ENCODE peak calls at places on chromosomes 4 and X, in four cellular contexts. W is A549, R is Right ventricle myocardium superior, Y is DMS53. U is an unnamed sample.

GRCh38 chr4:161002386-161002785 is 1161.4 kb downstream of the FSTL5 start:
- DNase-seq in W (no peak), R (no peak), Y (no peak), U (no peak)

GRCh38 chrX:150767045-150767395 is 73.8 kb downstream of the MTMR1 start:
- DNase-seq in W (no peak), R (peak; percentile 48), Y (peak; percentile 14), U (peak; percentile 34)

GRCh38 chrX:150548684-150549083 is 19.7 kb upstream of the MTM1 start:
- DNase-seq in W (no peak), R (no peak), Y (peak; percentile 11), U (no peak)

GRCh38 chr4:44722001-44722400 is 4.4 kb downstream of the GNPDA2 start:
- DNase-seq in W (no peak), R (no peak), Y (no peak), U (no peak)

GRCh38 chr4:138646383-138646782 is 369.2 kb upstream of the NOCT start:
- DNase-seq in W (no peak), R (no peak), Y (no peak), U (no peak)

GRCh38 chr4:158729716-158730559 is 6.7 kb upstream of the PPID start:
- DNase-seq in W (peak; percentile 55), R (peak; percentile 67), Y (peak; percentile 73), U (peak; percentile 71)

GRCh38 chrX:155966876-155967275 is 30.6 kb upstream of the IL9R start:
- DNase-seq in W (peak; percentile 22), R (no peak), Y (peak; percentile 18), U (peak; percentile 78)

GRCh38 chr4:188941524-188942109 is 802.4 kb downstream of the TRIML1 start:
- DNase-seq in W (peak; percentile 58), R (no peak), Y (peak; percentile 74), U (no peak)

GRCh38 chr4:76745264-76745663 is 152.7 kb downstream of the SOWAHB start:
- DNase-seq in W (no peak), R (no peak), Y (no peak), U (no peak)

GRCh38 chr4:13988347-13989265 is 361.1 kb upstream of the BOD1L1 start:
- DNase-seq in W (peak; percentile 35), R (peak; percentile 54), Y (no peak), U (no peak)

GRCh38 chr4:159105063-159105414 is 2.2 kb downstream of the RAPGEF2 start:
- DNase-seq in W (no peak), R (no peak), Y (no peak), U (no peak)

GRCh38 chr4:148649669-148650331 is 207.6 kb upstream of the NR3C2 start:
- DNase-seq in W (no peak), R (no peak), Y (no peak), U (no peak)

GRCh38 chr4:8699063-8699385 is 106.5 kb downstream of the CPZ start:
- DNase-seq in W (no peak), R (no peak), Y (no peak), U (no peak)

GRCh38 chrX:111041018-111041462 is 55.0 kb upstream of the PAK3 start:
- DNase-seq in W (no peak), R (no peak), Y (peak; percentile 94), U (no peak)

GRCh38 chrX:145953628-145954027 is 136.0 kb downstream of the SLITRK2 start:
- DNase-seq in W (no peak), R (no peak), Y (no peak), U (no peak)

U was measured in HT-29.